ENCODE peak calls at places on chromosomes 12 and 14, in nine cellular contexts. D is mesenchymal stem cell, S is heart right ventricle, B is left ventricle myocardium inferior, P is A549, U is heart left ventricle, H is neural progenitor cell, V is mucosa of descending colon, X is suprapubic skin. C is an unnamed sample.

GRCh38 chr12:109880049-109880931 is at the start of gene GLTP:
- DNase-seq in D (peak; percentile 78), S (peak; percentile 89), B (peak; percentile 87), P (peak; percentile 78), U (peak; percentile 91), H (peak; percentile 97), V (peak; percentile 91), X (peak; percentile 83), C (peak; percentile 89)

GRCh38 chr12:101010881-101011280 is 199.2 kb downstream of the SLC5A8 start:
- DNase-seq in D (no peak), S (no peak), B (no peak), P (no peak), U (no peak), H (no peak), V (no peak), X (no peak), C (no peak)

GRCh38 chr12:62435337-62436163 is 31.1 kb upstream of the MON2 start:
- DNase-seq in D (peak; percentile 71), S (peak; percentile 29), B (peak; percentile 18), P (peak; percentile 80), U (peak; percentile 47), H (peak; percentile 84), V (peak; percentile 51), X (peak; percentile 60), C (peak; percentile 59)

GRCh38 chr12:126384029-126384564 is 1318.9 kb downstream of the AACS start:
- DNase-seq in D (no peak), S (no peak), B (no peak), P (no peak), U (no peak), H (peak; percentile 29), V (no peak), X (no peak), C (no peak)

GRCh38 chr14:68146812-68147211 is 327.2 kb downstream of the RAD51B start:
- DNase-seq in D (peak; percentile 93), S (no peak), B (no peak), P (peak; percentile 80), U (no peak), H (no peak), V (no peak), X (no peak), C (no peak)

GRCh38 chr14:55889124-55889523 is 229.1 kb upstream of the PELI2 start:
- DNase-seq in D (no peak), S (no peak), B (no peak), P (peak; percentile 72), U (no peak), H (no peak), V (no peak), X (no peak), C (no peak)

GRCh38 chr14:50045039-50045711 is 71.2 kb downstream of the VCPKMT start:
- DNase-seq in D (peak; percentile 38), S (peak; percentile 71), B (peak; percentile 74), P (peak; percentile 59), U (peak; percentile 84), H (no peak), V (peak; percentile 96), X (peak; percentile 88), C (peak; percentile 89)

GRCh38 chr12:27513155-27513824 is 10.7 kb upstream of the PPFIBP1 start:
- DNase-seq in D (no peak), S (no peak), B (no peak), P (no peak), U (no peak), H (no peak), V (no peak), X (no peak), C (no peak)

GRCh38 chr12:1130164-1130563 is 139.1 kb downstream of the ERC1 start:
- DNase-seq in D (no peak), S (no peak), B (no peak), P (peak; percentile 53), U (no peak), H (no peak), V (no peak), X (no peak), C (no peak)

GRCh38 chr14:55743551-55743950 is 163.5 kb downstream of the KTN1 start:
- DNase-seq in D (no peak), S (no peak), B (no peak), P (no peak), U (no peak), H (no peak), V (no peak), X (no peak), C (no peak)

GRCh38 chr12:102496571-102496970 is 16.2 kb upstream of the IGF1 start:
- DNase-seq in D (no peak), S (no peak), B (no peak), P (no peak), U (no peak), H (no peak), V (no peak), X (no peak), C (no peak)

GRCh38 chr12:72790273-72790672 is 518.1 kb downstream of the TRHDE start:
- DNase-seq in D (no peak), S (no peak), B (no peak), P (no peak), U (no peak), H (no peak), V (no peak), X (no peak), C (no peak)

GRCh38 chr14:91325211-91325610 is 80.7 kb upstream of the GPR68 start:
- DNase-seq in D (no peak), S (no peak), B (no peak), P (no peak), U (no peak), H (no peak), V (no peak), X (no peak), C (no peak)

GRCh38 chr14:52338282-52338681 is 24.2 kb downstream of the PTGER2 start:
- DNase-seq in D (peak; percentile 46), S (no peak), B (no peak), P (peak; percentile 65), U (no peak), H (no peak), V (no peak), X (no peak), C (no peak)

GRCh38 chr14:23147676-23148075 is 28.6 kb upstream of the CEBPE start:
- DNase-seq in D (peak; percentile 58), S (no peak), B (no peak), P (peak; percentile 48), U (peak; percentile 41), H (no peak), V (no peak), X (no peak), C (no peak)

GRCh38 chr12:109753959-109754358 is 40.3 kb downstream of the FAM222A start:
- DNase-seq in D (no peak), S (no peak), B (no peak), P (no peak), U (no peak), H (no peak), V (no peak), X (no peak), C (no peak)

GRCh38 chr12:111330800-111331752 is 37.8 kb downstream of the PHETA1 start:
- DNase-seq in D (peak; percentile 66), S (no peak), B (no peak), P (peak; percentile 74), U (no peak), H (peak; percentile 74), V (no peak), X (no peak), C (no peak)

GRCh38 chr14:53153702-53154112 is 584 bp upstream of the DDHD1 start:
- DNase-seq in D (no peak), S (no peak), B (no peak), P (no peak), U (no peak), H (no peak), V (no peak), X (no peak), C (no peak)

GRCh38 chr12:6627598-6627997 is 8.2 kb downstream of the LPAR5 start:
- DNase-seq in D (no peak), S (no peak), B (no peak), P (no peak), U (no peak), H (no peak), V (no peak), X (no peak), C (no peak)

GRCh38 chr12:93563807-93564538 is 8.5 kb upstream of the SOCS2 start:
- DNase-seq in D (peak; percentile 19), S (no peak), B (no peak), P (peak; percentile 89), U (no peak), H (peak; percentile 22), V (no peak), X (no peak), C (no peak)

GRCh38 chr12:51357374-51358047 is 11.0 kb upstream of the CELA1 start:
- DNase-seq in D (no peak), S (no peak), B (no peak), P (no peak), U (no peak), H (no peak), V (no peak), X (no peak), C (no peak)

GRCh38 chr14:95346820-95347219 is 27.1 kb upstream of the CLMN start:
- DNase-seq in D (no peak), S (no peak), B (no peak), P (no peak), U (no peak), H (no peak), V (no peak), X (no peak), C (no peak)

GRCh38 chr12:128387811-128388422 is 120.9 kb downstream of the TMEM132C start:
- DNase-seq in D (no peak), S (peak; percentile 33), B (no peak), P (peak; percentile 44), U (peak; percentile 34), H (peak; percentile 81), V (no peak), X (no peak), C (no peak)

GRCh38 chr14:21039059-21039422 is 3.1 kb upstream of the RNASE7 start:
- DNase-seq in D (peak; percentile 42), S (peak; percentile 84), B (peak; percentile 88), P (no peak), U (peak; percentile 90), H (no peak), V (peak; percentile 85), X (peak; percentile 90), C (peak; percentile 91)
- H3K4me3 ChIP-seq in D (no peak overlapping the region), S (no peak overlapping the region), B (peak overlapping the region; percentile 48), P (no peak overlapping the region), U (no peak overlapping the region), H (no peak overlapping the region), V (no peak overlapping the region), X (no peak overlapping the region), C (no peak overlapping the region)

GRCh38 chr12:34214011-34214410 is 191.7 kb downstream of the ALG10 start:
- DNase-seq in D (no peak), S (no peak), B (no peak), P (no peak), U (no peak), H (no peak), V (no peak), X (no peak), C (no peak)
- H3K9me3 ChIP-seq in D (no peaks in the 10 kb centered on the region), S (no peaks in the 10 kb centered on the region), B (no peaks in the 10 kb centered on the region), P (no peaks in the 10 kb centered on the region), U (no peaks in the 10 kb centered on the region), H (no peaks in the 10 kb centered on the region), V (peaks cover 30% of the 10 kb centered on the region), X (no peaks in the 10 kb centered on the region), C (peaks cover 6% of the 10 kb centered on the region)

GRCh38 chr12:40999212-40999611 is 188.9 kb upstream of the PDZRN4 start:
- DNase-seq in D (no peak), S (no peak), B (no peak), P (peak; percentile 18), U (no peak), H (no peak), V (no peak), X (no peak), C (no peak)
- H3K4me3 ChIP-seq in D (no peak overlapping the region), S (no peak overlapping the region), B (no peak overlapping the region), P (no peak overlapping the region), U (no peak overlapping the region), H (no peak overlapping the region), V (no peak overlapping the region), X (no peak overlapping the region), C (no peak overlapping the region)

GRCh38 chr14:98798099-98798498 is 473.9 kb downstream of the BCL11B start:
- DNase-seq in D (no peak), S (no peak), B (no peak), P (no peak), U (no peak), H (no peak), V (no peak), X (no peak), C (no peak)
- H3K9me3 ChIP-seq in D (peaks cover 10% of the 10 kb centered on the region), S (peaks cover 16% of the 10 kb centered on the region), B (peaks cover 21% of the 10 kb centered on the region), P (peaks cover 13% of the 10 kb centered on the region), U (peaks cover 11% of the 10 kb centered on the region), H (peaks cover 11% of the 10 kb centered on the region), V (peaks cover 5% of the 10 kb centered on the region), X (no peaks in the 10 kb centered on the region), C (peaks cover 6% of the 10 kb centered on the region)